ENCODE peak calls at places on chromosome 2, in eight cellular contexts. F is OCI-LY7, N is colonic mucosa, E is kidney, P is cardiac muscle cell, S is left lung, W is AG10803, U is body of pancreas. O is an unnamed sample.

GRCh38 chr2:191244350-191244749 is 854 bp upstream of the MYO1B start:
- DNase-seq in F (no peak), N (no peak), E (no peak), P (no peak), S (no peak), W (no peak), U (no peak), O (no peak)

GRCh38 chr2:127174176-127174575 is 45.9 kb downstream of the CYP27C1 start:
- DNase-seq in F (no peak), N (no peak), E (no peak), P (peak; percentile 56), S (no peak), W (no peak), U (no peak), O (peak; percentile 66)

GRCh38 chr2:25895620-25896019 is 17.3 kb upstream of the ASXL2 start:
- DNase-seq in F (no peak), N (no peak), E (no peak), P (no peak), S (no peak), W (no peak), U (no peak), O (no peak)

GRCh38 chr2:144477943-144478283 is 42.0 kb downstream of the ZEB2 start:
- DNase-seq in F (peak; percentile 14), N (no peak), E (no peak), P (no peak), S (no peak), W (no peak), U (no peak), O (no peak)

GRCh38 chr2:209426432-209426831 is 2.6 kb downstream of the MAP2 start:
- DNase-seq in F (no peak), N (no peak), E (no peak), P (no peak), S (no peak), W (no peak), U (peak; percentile 8), O (no peak)

GRCh38 chr2:241802806-241803318 is 6.1 kb upstream of the NEU4 start:
- DNase-seq in F (no peak), N (peak; percentile 18), E (peak; percentile 59), P (no peak), S (peak; percentile 23), W (no peak), U (no peak), O (no peak)

GRCh38 chr2:201931955-201932354 is 101.7 kb upstream of the FZD7 start:
- DNase-seq in F (no peak), N (no peak), E (no peak), P (no peak), S (no peak), W (peak; percentile 80), U (no peak), O (peak; percentile 58)

GRCh38 chr2:64063924-64064331 is 44.7 kb upstream of the VPS54 start:
- DNase-seq in F (peak; percentile 66), N (peak; percentile 52), E (no peak), P (peak; percentile 95), S (peak; percentile 35), W (peak; percentile 30), U (peak; percentile 65), O (peak; percentile 82)

GRCh38 chr2:43219383-43220228 is 6.8 kb downstream of the ZFP36L2 start:
- DNase-seq in F (peak; percentile 94), N (peak; percentile 94), E (peak; percentile 97), P (peak; percentile 86), S (peak; percentile 93), W (peak; percentile 78), U (peak; percentile 93), O (peak; percentile 89)

GRCh38 chr2:37827911-37828411 is 97.1 kb upstream of the RMDN2 start:
- DNase-seq in F (no peak), N (no peak), E (no peak), P (peak; percentile 77), S (no peak), W (peak; percentile 93), U (no peak), O (peak; percentile 67)

GRCh38 chr2:221133941-221134340 is 438.2 kb downstream of the EPHA4 start:
- DNase-seq in F (no peak), N (no peak), E (no peak), P (no peak), S (no peak), W (peak; percentile 41), U (no peak), O (no peak)

GRCh38 chr2:173652311-173652710 is 297.6 kb downstream of the CDCA7 start:
- DNase-seq in F (no peak), N (no peak), E (no peak), P (peak; percentile 91), S (no peak), W (peak; percentile 92), U (no peak), O (peak; percentile 92)

GRCh38 chr2:149422337-149422990 is 92.1 kb downstream of the LYPD6 start:
- DNase-seq in F (no peak), N (no peak), E (no peak), P (peak; percentile 31), S (no peak), W (peak; percentile 76), U (peak; percentile 7), O (no peak)

GRCh38 chr2:51335072-51336058 is 303.4 kb upstream of the NRXN1 start:
- DNase-seq in F (no peak), N (no peak), E (no peak), P (no peak), S (no peak), W (no peak), U (no peak), O (no peak)

GRCh38 chr2:140808816-140809215 is 1322.0 kb downstream of the LRP1B start:
- DNase-seq in F (no peak), N (no peak), E (no peak), P (peak; percentile 2), S (no peak), W (no peak), U (no peak), O (no peak)

GRCh38 chr2:152715854-152716428 is 1.3 kb downstream of the PRPF40A start:
- DNase-seq in F (peak; percentile 66), N (no peak), E (no peak), P (peak; percentile 21), S (no peak), W (peak; percentile 13), U (no peak), O (peak; percentile 43)

GRCh38 chr2:20444113-20444992 is 2.5 kb upstream of the RHOB start:
- DNase-seq in F (no peak), N (no peak), E (no peak), P (peak; percentile 68), S (peak; percentile 14), W (peak; percentile 71), U (no peak), O (peak; percentile 74)

GRCh38 chr2:228700638-228701037 is 519.2 kb upstream of the SPHKAP start:
- DNase-seq in F (no peak), N (no peak), E (no peak), P (peak; percentile 82), S (no peak), W (peak; percentile 63), U (no peak), O (peak; percentile 75)

GRCh38 chr2:67613227-67613626 is 216.1 kb downstream of the ETAA1 start:
- DNase-seq in F (no peak), N (no peak), E (no peak), P (no peak), S (no peak), W (no peak), U (no peak), O (no peak)

GRCh38 chr2:84492571-84492970 is 23.7 kb upstream of the DNAH6 start:
- DNase-seq in F (no peak), N (no peak), E (no peak), P (no peak), S (no peak), W (peak; percentile 40), U (no peak), O (peak; percentile 20)
- TF ChIP-seq CTCF in F (peak; percentile 49), N (no peak), E (no peak), P (no peak), S (no peak), W (peak; percentile 51), U (no peak), O (peak; percentile 21)

GRCh38 chr2:197674546-197674945 is 841 bp downstream of the RFTN2 start:
- DNase-seq in F (no peak), N (no peak), E (no peak), P (peak; percentile 36), S (no peak), W (peak; percentile 24), U (no peak), O (peak; percentile 48)

GRCh38 chr2:197675246-197675645 is at the start of gene RFTN2:
- DNase-seq in F (no peak), N (no peak), E (no peak), P (peak; percentile 30), S (no peak), W (no peak), U (no peak), O (peak; percentile 25)

GRCh38 chr2:197673606-197674005 is 1.8 kb downstream of the RFTN2 start:
- DNase-seq in F (no peak), N (no peak), E (no peak), P (no peak), S (no peak), W (no peak), U (no peak), O (no peak)

GRCh38 chr2:197673142-197673541 is 2.2 kb downstream of the RFTN2 start:
- DNase-seq in F (no peak), N (no peak), E (no peak), P (no peak), S (no peak), W (no peak), U (no peak), O (no peak)

DNA sequence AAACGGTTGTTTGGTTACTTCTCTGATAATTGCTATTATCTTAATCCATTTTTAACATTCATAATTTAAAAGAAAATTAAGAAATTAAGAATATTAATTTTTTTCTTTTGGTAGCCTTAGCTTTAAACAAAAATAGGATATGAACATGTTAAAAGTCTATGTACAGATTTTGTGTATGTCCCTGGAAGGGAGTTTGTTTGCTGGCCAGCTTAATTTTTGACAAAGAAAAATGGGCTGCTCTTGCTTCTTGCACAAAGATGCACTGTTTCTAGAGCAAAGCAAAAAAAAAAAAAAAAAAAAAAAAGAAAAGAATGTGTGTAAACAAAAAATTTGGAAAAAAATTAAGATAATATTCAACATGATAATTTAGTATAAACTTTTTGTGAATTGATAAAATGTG is 1.3 kb downstream of the RFTN2 start:
- DNase-seq in F (no peak), N (no peak), E (no peak), P (no peak), S (no peak), W (no peak), U (no peak), O (no peak)
- H3K4me3 ChIP-seq in F (no peak overlapping the region), N (no peak overlapping the region), E (no peak overlapping the region), P (peak overlapping the region; percentile 24), S (no peak overlapping the region), W (peak overlapping the region; percentile 65), U (no peak overlapping the region), O (no peak overlapping the region)

GRCh38 chr2:154375625-154376020 is 322.9 kb upstream of the KCNJ3 start:
- DNase-seq in F (peak; percentile 34), N (no peak), E (no peak), P (peak; percentile 51), S (no peak), W (peak; percentile 54), U (no peak), O (peak; percentile 77)
- TF ChIP-seq CTCF in F (peak; percentile 61), N (no peak), E (peak; percentile 30), P (no peak), S (no peak), W (peak; percentile 52), U (peak; percentile 46), O (peak; percentile 43)

DNA sequence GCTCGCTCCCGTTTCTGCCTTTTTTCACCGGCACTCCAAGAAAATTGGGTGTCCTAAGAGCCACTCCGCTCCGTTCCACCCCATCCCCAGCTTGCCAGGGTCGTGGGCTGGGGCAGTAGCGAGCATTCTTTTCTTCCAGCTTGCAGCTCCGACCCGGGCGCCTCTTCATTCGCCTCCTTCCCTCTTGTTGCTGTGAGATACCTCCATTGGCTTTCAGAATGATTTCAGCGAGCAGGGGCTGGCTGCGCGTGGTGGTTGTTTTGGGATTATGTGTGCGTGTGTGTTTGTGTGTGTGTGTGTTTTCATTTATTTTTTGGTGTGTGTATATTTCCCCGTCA is 1.2 kb downstream of the HOXD3 start:
- DNase-seq in F (no peak), N (no peak), E (no peak), P (no peak), S (no peak), W (no peak), U (no peak), O (no peak)
- H3K4me3 ChIP-seq in F (no peak overlapping the region), N (peak overlapping the region; percentile 23), E (peak overlapping the region; percentile 67), P (peak overlapping the region; percentile 12), S (no peak overlapping the region), W (peak overlapping the region; percentile 58), U (no peak overlapping the region), O (no peak overlapping the region)

O was measured in fibroblast of mammary gland.